ENCODE peak calls at places on chromosomes 13 and 19, in eight cellular contexts. Y is psoas muscle, R is fibroblast of pulmonary artery, T is BJ, U is cardiac fibroblast, A is OCI-LY7, X is HFFc6, L is glutamatergic neuron. V is an unnamed sample.

GRCh38 chr13:43908156-43909126 is 28.7 kb downstream of the LACC1 start:
- DNase-seq in T (no peak), U (peak; percentile 78), L (no peak), Y (no peak), A (peak; percentile 36), X (peak; percentile 77), R (peak; percentile 74), V (no peak)

GRCh38 chr13:49540552-49540951 is 44.8 kb downstream of the PHF11 start:
- DNase-seq in R (peak; percentile 79), L (no peak), U (peak; percentile 62), Y (no peak), T (no peak), X (peak; percentile 16), A (peak; percentile 69), V (no peak)

GRCh38 chr19:12665281-12665573 is 1.3 kb downstream of the MAN2B1 start:
- DNase-seq in T (no peak), U (no peak), A (peak; percentile 92), R (no peak), X (no peak), L (no peak), Y (no peak), V (no peak)

GRCh38 chr13:47170971-47171370 is 274.1 kb upstream of the HTR2A start:
- DNase-seq in L (no peak), Y (no peak), U (no peak), T (no peak), A (no peak), X (no peak), R (no peak), V (no peak)

GRCh38 chr19:35755550-35756371 is 1.1 kb downstream of the HSPB6 start:
- DNase-seq in U (peak; percentile 77), R (peak; percentile 76), T (no peak), A (no peak), X (peak; percentile 80), L (no peak), Y (peak; percentile 94), V (no peak)

GRCh38 chr19:52034051-52034728 is 6.0 kb upstream of the ZNF614 start:
- DNase-seq in R (peak; percentile 13), L (no peak), X (no peak), U (peak; percentile 35), A (no peak), Y (no peak), T (no peak), V (no peak)

GRCh38 chr19:13652810-13653590 is 111.3 kb upstream of the MRI1 start:
- DNase-seq in T (no peak), R (no peak), A (peak; percentile 40), X (no peak), U (no peak), Y (no peak), L (no peak), V (no peak)

GRCh38 chr13:26784704-26785639 is 24.4 kb upstream of the GPR12 start:
- DNase-seq in Y (no peak), A (peak; percentile 95), U (no peak), L (no peak), T (no peak), R (no peak), X (no peak), V (no peak)

GRCh38 chr19:42516771-42517170 is 11.5 kb downstream of the CEACAM1 start:
- DNase-seq in L (no peak), A (no peak), T (no peak), X (no peak), Y (no peak), U (no peak), R (no peak), V (no peak)

GRCh38 chr13:100290165-100290801 is 201.4 kb downstream of the PCCA start:
- DNase-seq in R (no peak), X (no peak), Y (no peak), T (no peak), A (no peak), U (no peak), L (no peak), V (no peak)

GRCh38 chr19:19704836-19705235 is 28.1 kb downstream of the ZNF14 start:
- DNase-seq in Y (no peak), R (no peak), L (no peak), X (no peak), U (no peak), A (no peak), T (no peak), V (peak; percentile 51)

GRCh38 chr13:49240017-49240416 is 7.7 kb upstream of the CDADC1 start:
- DNase-seq in R (peak; percentile 51), L (no peak), Y (no peak), X (peak; percentile 25), U (peak; percentile 66), A (peak; percentile 61), T (no peak), V (no peak)

GRCh38 chr19:38247126-38247525 is 9.0 kb downstream of the PPP1R14A start:
- DNase-seq in U (peak; percentile 60), T (no peak), X (no peak), R (peak; percentile 59), L (no peak), A (no peak), Y (no peak), V (no peak)

DNA sequence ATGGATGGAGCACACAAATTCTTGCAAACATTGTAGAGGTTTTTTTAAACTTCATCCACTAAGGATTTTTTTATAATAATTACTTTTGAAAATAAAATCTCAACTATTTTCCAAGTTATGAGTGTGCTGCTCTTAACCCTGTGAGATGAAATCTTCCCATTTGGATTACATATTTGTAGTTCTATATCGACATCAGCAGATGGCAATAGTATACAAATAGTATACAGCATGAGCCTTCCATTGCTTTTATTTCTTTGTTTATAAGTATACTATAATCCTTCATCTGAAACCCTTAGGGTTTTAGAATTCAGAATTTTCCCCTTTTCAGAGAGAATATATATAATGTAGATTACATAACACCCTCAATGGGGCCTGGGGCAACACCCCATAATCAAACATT is 70.5 kb downstream of the GJA3 start:
- DNase-seq in L (no peak), T (no peak), R (peak; percentile 8), U (no peak), Y (no peak), A (no peak), X (no peak), V (no peak)
- TF ChIP-seq CTCF in L (no peak), T (peak; percentile 4), R (peak; percentile 4), U (no peak), Y (no peak), A (peak; percentile 41), X (peak; percentile 22), V (peak; percentile 36)

GRCh38 chr13:41678320-41678719 is 221.0 kb downstream of the RGCC start:
- DNase-seq in A (no peak), L (no peak), X (peak; percentile 47), Y (no peak), U (peak; percentile 69), R (peak; percentile 34), T (no peak), V (no peak)
- TF ChIP-seq CTCF in A (no peak), L (no peak), X (no peak), Y (no peak), U (no peak), R (no peak), T (no peak), V (no peak)

GRCh38 chr19:48110350-48110966 is at the start of gene PLA2G4C:
- DNase-seq in X (peak; percentile 87), A (peak; percentile 88), Y (peak; percentile 93), U (peak; percentile 93), T (peak; percentile 71), R (peak; percentile 93), L (peak; percentile 78), V (peak; percentile 96)
- TF ChIP-seq CTCF in X (peak; percentile 9), A (no peak), Y (no peak), U (no peak), T (no peak), R (no peak), L (no peak), V (no peak)

GRCh38 chr13:98869408-98870090 is 108.3 kb downstream of the DOCK9 start:
- DNase-seq in A (peak; percentile 24), T (no peak), L (no peak), R (peak; percentile 33), Y (no peak), X (no peak), U (peak; percentile 49), V (no peak)
- TF ChIP-seq CTCF in A (peak; percentile 66), T (no peak), L (peak; percentile 55), R (peak; percentile 26), Y (no peak), X (peak; percentile 71), U (peak; percentile 24), V (peak; percentile 39)

GRCh38 chr19:33396701-33397535 is 23.4 kb downstream of the CEBPG start:
- DNase-seq in X (no peak), R (peak; percentile 30), A (no peak), L (peak; percentile 16), T (no peak), U (peak; percentile 48), Y (peak; percentile 22), V (no peak)
- TF ChIP-seq CTCF in X (no peak), R (no peak), A (no peak), L (no peak), T (no peak), U (no peak), Y (no peak), V (no peak)

V was measured in osteocyte.